ENCODE peak calls at places on chromosomes 5 and 9, in five cellular contexts. A is transverse colon, W is lower leg skin, T is A549, G is adrenal gland. E is an unnamed sample.

GRCh38 chr5:174462128-174462527 is 262.3 kb upstream of the MSX2 start:
- DNase-seq in A (no peak), G (no peak), T (no peak), W (no peak), E (no peak)

GRCh38 chr5:30106596-30106995 is 1086.9 kb upstream of the CDH6 start:
- DNase-seq in A (no peak), G (no peak), W (no peak), T (no peak), E (no peak)

GRCh38 chr9:137114613-137115393 is at the start of gene DPP7:
- DNase-seq in G (peak; percentile 78), A (peak; percentile 80), W (peak; percentile 56), T (peak; percentile 76), E (peak; percentile 68)

GRCh38 chr9:98603821-98604383 is 104.8 kb downstream of the GABBR2 start:
- DNase-seq in T (no peak), W (peak; percentile 35), G (no peak), A (no peak), E (no peak)

GRCh38 chr5:33890633-33891032 is 1.2 kb downstream of the ADAMTS12 start:
- DNase-seq in G (peak; percentile 23), T (peak; percentile 31), W (no peak), A (no peak), E (no peak)

GRCh38 chr9:84278131-84278530 is 62.4 kb downstream of the SLC28A3 start:
- DNase-seq in G (no peak), W (no peak), T (no peak), A (no peak), E (no peak)

GRCh38 chr5:104817127-104817526 is 1254.5 kb upstream of the NUDT12 start:
- DNase-seq in W (no peak), T (no peak), A (no peak), G (no peak), E (no peak)

GRCh38 chr9:132239999-132240859 is 78.4 kb downstream of the NTNG2 start:
- DNase-seq in T (no peak), G (peak; percentile 46), W (peak; percentile 18), A (no peak), E (peak; percentile 37)

GRCh38 chr5:132653716-132654115 is 4.3 kb upstream of the IL13 start:
- DNase-seq in A (no peak), G (no peak), W (no peak), T (no peak), E (no peak)

GRCh38 chr5:156687514-156687913 is 162.6 kb upstream of the PPP1R2B start:
- DNase-seq in T (no peak), G (no peak), A (no peak), W (no peak), E (no peak)

GRCh38 chr9:127079741-127080140 is 42.7 kb downstream of the ANGPTL2 start:
- DNase-seq in A (no peak), T (no peak), W (no peak), G (no peak), E (no peak)

GRCh38 chr5:149546974-149547373 is 4.3 kb downstream of the CSNK1A1 start:
- DNase-seq in G (no peak), T (no peak), W (no peak), A (no peak), E (no peak)
- TF ChIP-seq POLR2A in G (no peak), T (no peak), W (no peak), A (no peak), E (no peak)

DNA sequence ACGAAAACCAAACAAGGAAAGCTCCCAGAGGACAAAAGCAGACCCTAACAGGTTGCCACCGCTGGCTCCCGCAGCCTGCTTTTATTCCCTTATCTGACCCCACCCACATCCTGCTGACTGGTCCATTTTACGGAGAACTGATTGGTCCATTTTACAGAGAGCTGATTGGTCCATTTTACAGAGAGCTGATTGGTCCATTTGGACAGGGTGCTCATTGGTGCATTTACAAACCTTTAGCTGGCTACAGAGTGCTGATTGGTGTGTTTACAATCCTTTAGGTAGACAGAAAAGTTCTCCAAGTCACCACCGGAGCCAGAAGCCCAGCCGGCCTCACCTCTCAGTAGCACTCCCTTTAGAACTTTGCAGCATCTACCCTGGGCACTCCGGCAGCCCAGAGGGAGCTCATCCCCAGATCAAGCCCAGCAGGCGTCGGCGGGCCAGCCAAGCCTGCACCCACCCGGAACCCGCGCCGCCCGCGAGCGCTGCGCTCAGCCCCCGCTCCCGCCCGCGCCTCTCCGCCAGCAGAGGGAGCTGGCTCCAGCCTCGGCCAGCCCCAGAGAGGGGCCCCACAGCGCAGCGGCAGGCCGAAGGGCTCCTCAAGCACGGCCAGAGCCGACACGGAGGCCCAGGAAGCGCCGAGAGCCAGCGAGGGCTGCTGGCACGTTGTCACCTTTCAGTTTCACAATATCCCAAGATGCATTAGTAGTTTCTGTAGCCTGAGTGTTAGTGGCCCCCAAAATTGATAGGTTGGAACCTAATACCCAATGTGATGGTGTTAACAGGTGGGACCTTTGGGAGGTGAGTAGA is 35.3 kb upstream of the CLPTM1L start:
- DNase-seq in T (no peak), G (peak; percentile 48), A (peak; percentile 54), W (no peak), E (peak; percentile 56)
- H3K4me3 ChIP-seq in T (peak overlapping the region; percentile 21), G (no peak overlapping the region), A (peak overlapping the region; percentile 6), W (no peak overlapping the region), E (no peak overlapping the region)

DNA sequence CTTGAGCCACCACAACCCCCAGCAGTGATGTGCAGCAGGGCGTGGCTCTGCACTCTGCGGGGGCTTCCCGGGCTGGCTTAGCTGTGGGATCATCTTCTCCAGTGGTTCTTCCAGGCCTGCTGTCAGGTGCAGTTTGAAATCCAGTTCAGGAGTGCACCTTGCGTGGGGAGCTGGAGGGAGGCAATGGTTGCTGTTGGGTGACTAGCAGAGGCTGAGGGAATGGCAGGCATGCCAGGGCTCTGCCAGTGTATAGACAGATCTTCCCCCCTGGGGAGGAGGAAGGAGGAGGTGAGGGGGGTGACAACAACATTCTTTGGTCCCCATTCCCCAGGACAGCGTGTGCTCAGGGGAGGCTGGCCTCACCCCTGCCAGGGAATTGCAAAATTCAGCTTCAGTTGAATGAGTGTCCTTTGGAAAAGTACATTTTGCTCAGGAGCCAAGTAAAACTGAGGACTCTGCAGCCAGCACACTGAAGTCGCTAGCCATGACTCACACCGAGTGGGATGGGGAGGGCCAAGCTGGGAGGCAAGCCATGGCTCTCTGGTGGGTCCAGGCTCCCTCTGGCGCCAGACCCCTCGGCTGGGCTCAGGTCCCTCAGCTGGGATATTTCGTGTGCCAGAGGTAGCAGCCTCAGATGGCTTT is 35.0 kb downstream of the ERGIC1 start:
- DNase-seq in A (peak; percentile 67), T (peak; percentile 83), W (peak; percentile 84), G (peak; percentile 92), E (peak; percentile 69)
- TF ChIP-seq POLR2A in A (peak; percentile 6), T (no peak), W (no peak), G (peak; percentile 63), E (peak; percentile 64)

GRCh38 chr5:31573494-31573893 is 41.4 kb downstream of the C5orf22 start:
- DNase-seq in G (no peak), W (no peak), T (no peak), A (no peak), E (no peak)
- H3K4me3 ChIP-seq in G (no peak overlapping the region), W (no peak overlapping the region), T (no peak overlapping the region), A (no peak overlapping the region), E (no peak overlapping the region)

GRCh38 chr5:98787131-98787719 is 13.8 kb downstream of the RGMB start:
- DNase-seq in A (no peak), G (no peak), T (no peak), W (no peak), E (no peak)
- TF ChIP-seq POLR2A in A (no peak), G (no peak), T (no peak), W (no peak), E (no peak)

GRCh38 chr9:121372239-121372562 is 2.2 kb upstream of the STOM start:
- DNase-seq in G (no peak), T (no peak), W (no peak), A (no peak), E (no peak)
- H3K4me3 ChIP-seq in G (no peak overlapping the region), T (no peak overlapping the region), W (no peak overlapping the region), A (no peak overlapping the region), E (no peak overlapping the region)

GRCh38 chr5:159050408-159051091 is 49.2 kb downstream of the EBF1 start:
- DNase-seq in T (no peak), G (no peak), A (no peak), W (no peak), E (no peak)
- TF ChIP-seq POLR2A in T (no peak), G (no peak), A (no peak), W (no peak), E (no peak)

GRCh38 chr5:141495456-141495811 is 6.6 kb downstream of the PCDHGC5 start:
- DNase-seq in W (no peak), A (no peak), T (no peak), G (no peak), E (no peak)
- H3K4me3 ChIP-seq in W (no peak overlapping the region), A (no peak overlapping the region), T (no peak overlapping the region), G (no peak overlapping the region), E (no peak overlapping the region)

GRCh38 chr5:178376906-178377582 is 144.4 kb upstream of the PHYKPL start:
- DNase-seq in A (no peak), T (no peak), G (no peak), W (no peak), E (no peak)
- TF ChIP-seq POLR2A in A (no peak), T (no peak), G (no peak), W (no peak), E (no peak)

GRCh38 chr5:108260105-108260857 is 121.6 kb downstream of the FBXL17 start:
- DNase-seq in A (peak; percentile 79), T (peak; percentile 35), G (peak; percentile 76), W (peak; percentile 68), E (peak; percentile 81)

GRCh38 chr5:108263338-108263737 is 118.6 kb downstream of the FBXL17 start:
- DNase-seq in G (no peak), A (no peak), T (no peak), W (no peak), E (no peak)

GRCh38 chr5:108258001-108258400 is 123.9 kb downstream of the FBXL17 start:
- DNase-seq in T (no peak), W (no peak), A (no peak), G (no peak), E (no peak)

GRCh38 chr5:108259306-108259705 is 122.6 kb downstream of the FBXL17 start:
- DNase-seq in G (no peak), W (no peak), A (no peak), T (no peak), E (peak; percentile 16)

DNA sequence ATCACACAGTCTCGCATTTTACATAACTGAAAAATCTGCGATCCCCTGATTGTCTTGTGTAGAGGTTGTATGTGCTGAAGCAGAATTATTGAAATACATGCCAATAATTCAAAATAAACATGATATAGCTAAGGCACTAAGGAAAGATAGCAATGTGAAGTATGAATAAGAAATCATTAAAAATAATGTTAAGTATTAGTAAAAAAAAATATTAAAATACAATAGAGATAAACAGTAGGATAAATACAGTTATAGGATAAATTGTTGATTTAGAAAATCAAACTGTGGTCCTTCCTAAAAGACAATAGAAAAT is 121.1 kb downstream of the FBXL17 start:
- DNase-seq in A (no peak), G (no peak), T (no peak), W (no peak), E (no peak)
- H3K4me3 ChIP-seq in A (no peak overlapping the region), G (no peak overlapping the region), T (no peak overlapping the region), W (no peak overlapping the region), E (no peak overlapping the region)

E was measured in body of pancreas.